ENCODE peak calls at places on chromosomes 16 and 17, in eight cellular contexts. S is sigmoid colon, E is prostate gland, L is GM23338, Q is endothelial cell of umbilical vein, W is HL-60, D is breast epithelium, B is HCT116. C is an unnamed sample.

GRCh38 chr16:10003486-10003885 is 178.7 kb downstream of the GRIN2A start:
- DNase-seq in D (no peak), Q (no peak), S (no peak), L (no peak), E (no peak), B (no peak), W (no peak), C (no peak)

GRCh38 chr17:45315583-45316270 is 1.1 kb downstream of the MAP3K14 start:
- DNase-seq in S (no peak), B (no peak), W (no peak), Q (no peak), L (no peak), E (no peak), D (no peak), C (no peak)

GRCh38 chr16:3661922-3662321 is 7.4 kb downstream of the DNASE1 start:
- DNase-seq in S (no peak), W (no peak), D (no peak), B (no peak), L (no peak), E (no peak), Q (no peak), C (no peak)

GRCh38 chr17:45325810-45326209 is 9.0 kb upstream of the MAP3K14 start:
- DNase-seq in B (no peak), E (no peak), S (peak), L (no peak), Q (no peak), W (no peak), D (no peak), C (no peak)

GRCh38 chr16:2919511-2920255 is 8.0 kb downstream of the FLYWCH1 start:
- DNase-seq in D (no peak), S (peak), B (peak), Q (peak), L (peak), E (peak), W (peak), C (no peak)

GRCh38 chr17:4533522-4534502 is 21.4 kb downstream of the MYBBP1A start:
- DNase-seq in D (no peak), L (no peak), Q (peak), B (no peak), S (no peak), W (no peak), E (no peak), C (no peak)

GRCh38 chr17:73205326-73205980 is 12.6 kb downstream of the COG1 start:
- DNase-seq in B (no peak), D (no peak), S (no peak), E (peak), L (no peak), W (no peak), Q (no peak), C (no peak)

GRCh38 chr16:81938331-81939163 is 72.7 kb downstream of the SDR42E1 start:
- DNase-seq in L (no peak), Q (no peak), B (no peak), W (no peak), E (no peak), D (no peak), S (no peak), C (no peak)

GRCh38 chr17:73309727-73310555 is 1.9 kb downstream of the CDC42EP4 start:
- DNase-seq in L (peak), W (peak), E (no peak), D (no peak), B (no peak), Q (peak), S (no peak), C (no peak)

GRCh38 chr16:17744903-17745581 is 274.3 kb upstream of the XYLT1 start:
- DNase-seq in D (no peak), B (no peak), E (no peak), W (no peak), L (peak), Q (no peak), S (no peak), C (no peak)

GRCh38 chr17:19670906-19671305 is 22.4 kb downstream of the ALDH3A2 start:
- DNase-seq in E (no peak), W (no peak), Q (no peak), S (no peak), B (no peak), L (no peak), D (no peak), C (no peak)

GRCh38 chr17:77281024-77281903 is 140.5 kb downstream of the SEC14L1 start:
- DNase-seq in Q (no peak), D (peak), B (no peak), W (no peak), L (peak), S (peak), E (peak), C (peak)

DNA sequence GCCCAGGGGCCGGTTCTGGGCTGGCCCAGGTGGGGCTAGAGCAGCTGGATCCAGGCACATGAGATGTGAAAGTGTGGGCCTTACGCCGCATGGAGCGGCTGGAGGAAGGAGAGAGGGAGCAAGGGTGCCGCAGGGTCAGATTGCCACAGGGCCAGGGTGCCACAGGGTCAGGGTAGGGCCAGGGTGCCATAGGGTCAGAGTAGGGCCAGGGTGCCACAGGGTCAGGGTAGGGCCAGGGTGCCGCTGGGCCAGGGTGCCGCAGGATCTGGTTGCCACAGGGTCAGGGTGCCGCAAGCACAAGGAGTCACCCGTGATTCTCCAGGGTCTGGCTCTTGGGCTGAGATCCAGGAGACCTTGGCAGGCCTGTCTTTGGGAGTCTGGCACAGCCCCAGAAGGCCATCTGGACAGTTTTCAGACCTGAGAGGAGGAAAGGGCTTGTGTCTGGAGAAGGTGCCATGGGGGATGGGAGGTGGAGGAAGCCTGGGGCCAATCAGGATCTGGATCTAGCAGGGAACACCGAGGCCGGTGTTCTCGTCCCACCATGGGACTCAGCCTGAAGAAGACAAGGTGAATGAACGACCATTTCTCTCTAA is 13.1 kb upstream of the LASP1NB start:
- DNase-seq in L (no peak), B (no peak), D (peak), S (peak), W (no peak), Q (no peak), E (no peak), C (no peak)
- TF ChIP-seq POLR2AphosphoS5 in L (no peak), B (no peak), D (no peak), S (peak), W (no peak), Q (no peak), E (no peak), C (no peak)

GRCh38 chr17:27294689-27295630 is 1.0 kb downstream of the WSB1 start:
- DNase-seq in B (peak), W (peak), Q (peak), E (peak), L (peak), S (peak), D (no peak), C (peak)
- TF ChIP-seq POLR2AphosphoS5 in B (peak), W (no peak), Q (peak), E (peak), L (no peak), S (peak), D (peak), C (no peak)

DNA sequence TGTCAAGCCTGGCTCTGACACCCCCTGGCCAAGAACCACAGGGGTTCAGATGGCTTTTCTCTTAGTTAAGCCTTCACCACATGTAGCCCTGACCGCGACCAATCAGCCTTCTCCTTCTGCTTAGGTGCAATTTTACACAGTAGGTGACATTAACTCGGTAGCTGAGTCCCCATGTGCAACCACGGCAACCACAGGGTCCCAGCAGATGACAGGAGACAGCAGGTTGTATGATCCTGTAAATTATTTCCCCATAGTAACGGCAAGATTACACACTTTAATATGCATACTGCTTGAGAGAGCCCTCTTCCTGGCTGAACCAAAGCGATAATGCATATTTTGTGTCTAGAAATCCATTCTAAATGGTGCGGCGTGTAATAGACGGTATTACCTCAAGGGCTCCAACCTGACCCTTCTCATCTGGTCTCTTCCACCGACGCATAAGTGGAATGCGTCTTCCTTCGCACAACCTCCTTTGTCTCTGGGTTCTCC is 458.7 kb upstream of the ZFHX3 start:
- DNase-seq in Q (no peak), B (no peak), S (no peak), D (no peak), E (no peak), L (no peak), W (no peak), C (no peak)
- TF ChIP-seq POLR2AphosphoS5 in Q (no peak), B (no peak), S (no peak), D (no peak), E (no peak), L (no peak), W (no peak), C (no peak)

GRCh38 chr16:1193143-1193824 is 31.8 kb downstream of the TPSG1 start:
- DNase-seq in W (no peak), E (no peak), S (peak), D (no peak), L (no peak), Q (no peak), B (peak), C (no peak)

GRCh38 chr16:1194665-1195392 is 30.2 kb downstream of the TPSG1 start:
- DNase-seq in B (no peak), D (no peak), S (no peak), E (no peak), Q (no peak), L (peak), W (no peak), C (peak)

GRCh38 chr16:1193825-1194581 is 31.1 kb downstream of the TPSG1 start:
- DNase-seq in W (no peak), S (no peak), B (no peak), Q (no peak), E (no peak), L (no peak), D (no peak), C (no peak)

GRCh38 chr16:1195393-1195666 is 29.7 kb downstream of the TPSG1 start:
- DNase-seq in S (no peak), Q (no peak), B (no peak), D (no peak), E (no peak), L (no peak), W (no peak), C (no peak)

DNA sequence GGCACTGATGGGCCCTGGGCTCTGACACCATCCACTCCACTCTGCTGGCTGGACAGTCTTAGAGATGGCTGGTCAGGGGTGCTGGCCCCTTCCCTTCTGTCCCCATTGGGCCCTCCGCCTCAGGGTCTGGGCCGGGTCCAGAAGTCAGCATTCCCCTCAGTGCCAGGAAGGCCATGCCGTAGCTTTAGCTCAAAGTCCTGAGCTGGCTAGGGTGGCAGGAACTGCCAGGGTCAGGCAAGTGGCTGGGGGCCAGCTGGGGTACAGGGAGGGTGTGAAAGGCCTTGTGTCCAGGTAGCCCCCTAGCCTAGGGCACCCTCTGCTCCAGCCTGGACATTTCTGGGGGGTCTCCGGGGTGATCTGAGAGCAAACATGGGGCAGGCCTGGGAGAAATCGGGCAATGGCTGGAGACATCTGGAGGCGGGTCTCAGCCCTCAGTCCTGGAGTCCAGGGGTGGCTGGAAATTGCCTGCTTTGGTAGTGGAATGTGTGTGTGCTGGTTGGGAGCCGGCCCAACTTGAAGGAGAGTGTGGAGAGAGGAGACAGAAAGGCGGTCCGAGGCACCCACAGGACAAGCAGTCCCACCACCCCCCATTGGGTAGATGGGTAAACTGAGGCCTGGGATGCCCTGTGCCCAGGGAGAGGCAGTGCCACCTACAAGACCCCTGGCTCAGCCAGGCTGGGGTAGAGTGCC is 32.5 kb downstream of the TPSG1 start:
- DNase-seq in W (no peak), D (no peak), S (no peak), E (no peak), B (no peak), L (no peak), Q (no peak), C (no peak)
- TF ChIP-seq POLR2AphosphoS5 in W (no peak), D (no peak), S (no peak), E (no peak), B (no peak), L (no peak), Q (no peak), C (no peak)

GRCh38 chr17:55702150-55702549 is 20.5 kb downstream of the TMEM100 start:
- DNase-seq in S (peak), Q (no peak), E (no peak), L (no peak), D (no peak), B (no peak), W (no peak), C (no peak)
- TF ChIP-seq POLR2AphosphoS5 in S (no peak), Q (no peak), E (no peak), L (no peak), D (no peak), B (no peak), W (no peak), C (no peak)